ENCODE peak calls at places on chromosomes 5 and 9, in five cellular contexts. One of them, this sample, is unnamed.

GRCh38 chr5:60649288-60649917 is 50.6 kb downstream of the DEPDC1B start:
- DNase-seq in AG04450: peak
- DNase-seq in psoas muscle: no peak
- DNase-seq in A549: peak
- DNase-seq in HL-60: peak
- DNase-seq in this sample: no peak

GRCh38 chr5:12095808-12096281 is 191.6 kb upstream of the CTNND2 start:
- DNase-seq in HL-60: no peak
- DNase-seq in A549: no peak
- DNase-seq in psoas muscle: no peak
- DNase-seq in AG04450: no peak
- DNase-seq in this sample: no peak

GRCh38 chr5:74608754-74609576 is 31.6 kb downstream of the ENC1 start:
- DNase-seq in HL-60: no peak
- DNase-seq in A549: no peak
- DNase-seq in psoas muscle: no peak
- DNase-seq in AG04450: no peak
- DNase-seq in this sample: no peak

GRCh38 chr9:70510157-70510770 is 95.8 kb upstream of the KLF9 start:
- DNase-seq in psoas muscle: peak
- DNase-seq in HL-60: no peak
- DNase-seq in A549: peak
- DNase-seq in AG04450: no peak
- DNase-seq in this sample: no peak

GRCh38 chr9:4555251-4555650 is 65.0 kb downstream of the SLC1A1 start:
- DNase-seq in HL-60: no peak
- DNase-seq in psoas muscle: no peak
- DNase-seq in AG04450: no peak
- DNase-seq in A549: no peak
- DNase-seq in this sample: no peak

GRCh38 chr5:20157089-20157488 is 169.1 kb upstream of the CDH18 start:
- DNase-seq in HL-60: no peak
- DNase-seq in A549: no peak
- DNase-seq in psoas muscle: no peak
- DNase-seq in AG04450: no peak
- DNase-seq in this sample: no peak

GRCh38 chr5:157471709-157472108 is 11.7 kb downstream of the NIPAL4 start:
- DNase-seq in HL-60: no peak
- DNase-seq in AG04450: no peak
- DNase-seq in psoas muscle: no peak
- DNase-seq in A549: peak
- DNase-seq in this sample: no peak

GRCh38 chr5:61614606-61615005 is 282.5 kb downstream of the ZSWIM6 start:
- DNase-seq in HL-60: no peak
- DNase-seq in psoas muscle: no peak
- DNase-seq in A549: no peak
- DNase-seq in AG04450: no peak
- DNase-seq in this sample: no peak

GRCh38 chr9:2144619-2145018 is 129.5 kb downstream of the SMARCA2 start:
- DNase-seq in A549: no peak
- DNase-seq in AG04450: no peak
- DNase-seq in psoas muscle: no peak
- DNase-seq in HL-60: no peak
- DNase-seq in this sample: no peak

DNA sequence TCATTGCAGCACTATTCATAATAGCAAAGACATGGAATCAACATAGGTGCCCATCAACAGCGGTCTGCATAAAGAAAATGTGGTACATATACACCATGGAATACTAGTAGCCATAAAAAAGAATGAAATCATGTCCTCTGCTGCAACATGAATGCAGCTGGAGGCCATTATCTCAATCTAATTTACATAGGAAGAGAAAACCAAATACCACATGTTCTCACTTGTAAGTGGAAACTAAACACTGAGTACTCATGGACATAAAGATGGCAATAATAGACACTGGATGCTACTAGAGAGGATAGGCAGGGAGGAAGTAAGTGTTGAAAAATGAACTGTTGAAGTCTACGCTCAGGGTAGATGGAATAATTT is 203.9 kb upstream of the CDH9 start:
- DNase-seq in AG04450: no peak
- DNase-seq in A549: no peak
- DNase-seq in HL-60: no peak
- DNase-seq in psoas muscle: no peak
- DNase-seq in this sample: no peak
- H3K4me3 ChIP-seq in AG04450: no peak
- H3K4me3 ChIP-seq in A549: no peak
- H3K4me3 ChIP-seq in HL-60: no peak
- H3K4me3 ChIP-seq in psoas muscle: no peak
- H3K4me3 ChIP-seq in this sample: no peak

GRCh38 chr9:92607773-92608172 is 62.2 kb downstream of the IPPK start:
- DNase-seq in A549: no peak
- DNase-seq in AG04450: peak
- DNase-seq in HL-60: no peak
- DNase-seq in psoas muscle: no peak
- DNase-seq in this sample: peak
- H3K4me3 ChIP-seq in A549: no peak
- H3K4me3 ChIP-seq in AG04450: no peak
- H3K4me3 ChIP-seq in HL-60: no peak
- H3K4me3 ChIP-seq in psoas muscle: no peak
- H3K4me3 ChIP-seq in this sample: no peak

GRCh38 chr9:137666505-137666809 is 47.7 kb downstream of the EHMT1 start:
- DNase-seq in A549: no peak
- DNase-seq in HL-60: no peak
- DNase-seq in psoas muscle: no peak
- DNase-seq in AG04450: no peak
- DNase-seq in this sample: no peak
- H3K4me3 ChIP-seq in A549: no peak
- H3K4me3 ChIP-seq in HL-60: no peak
- H3K4me3 ChIP-seq in psoas muscle: no peak
- H3K4me3 ChIP-seq in AG04450: no peak
- H3K4me3 ChIP-seq in this sample: no peak

DNA sequence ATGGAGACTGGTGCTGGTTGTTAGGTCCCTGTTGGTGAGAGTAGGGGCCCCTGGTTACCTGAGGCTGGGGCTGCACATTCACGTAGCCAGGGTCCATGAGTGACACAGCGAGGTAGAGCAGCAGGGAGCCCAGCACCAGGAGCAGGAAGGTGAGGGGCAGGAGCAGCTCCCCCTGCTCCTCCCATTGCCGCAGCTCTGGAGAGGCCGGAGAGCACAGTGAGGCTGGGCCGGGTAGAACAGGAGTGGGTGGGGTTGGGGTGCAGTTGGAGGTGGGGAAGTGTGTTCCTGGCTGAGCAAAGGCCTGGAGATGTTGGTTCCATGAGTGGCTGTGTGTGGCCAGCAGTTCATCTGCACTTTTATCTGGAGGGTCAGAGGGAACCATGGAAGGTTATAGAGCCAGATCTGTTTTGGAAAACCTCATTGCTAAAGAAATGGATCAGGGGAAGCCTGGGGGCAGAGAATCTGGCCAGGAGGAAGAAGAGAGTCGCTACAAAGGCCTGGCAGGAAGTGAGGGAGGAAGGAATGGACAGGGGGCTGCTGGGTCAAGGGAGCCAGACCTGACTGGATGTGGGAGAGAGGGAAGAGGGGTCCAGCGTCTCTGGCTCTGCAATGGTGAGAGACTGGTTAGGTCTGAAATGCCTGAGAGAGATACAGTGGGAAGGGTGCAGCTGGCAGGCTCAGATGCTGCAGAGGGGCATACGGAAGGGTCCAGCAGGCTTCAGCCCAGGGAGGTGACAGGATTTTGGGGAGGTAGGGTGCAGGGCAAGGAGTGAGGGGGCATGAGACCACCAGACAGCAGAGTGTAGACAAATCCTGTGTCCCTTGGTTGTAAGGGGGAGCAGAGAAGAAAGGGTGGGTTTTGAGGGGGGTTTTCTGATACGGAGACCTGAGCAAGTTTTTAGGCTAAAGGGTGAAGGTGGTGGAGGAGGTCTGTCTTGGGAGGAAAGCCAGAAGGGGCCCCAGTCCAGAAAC is 1.3 kb downstream of the ZDHHC12 start:
- DNase-seq in psoas muscle: no peak
- DNase-seq in HL-60: no peak
- DNase-seq in AG04450: no peak
- DNase-seq in A549: no peak
- DNase-seq in this sample: no peak
- H3K4me3 ChIP-seq in psoas muscle: no peak
- H3K4me3 ChIP-seq in HL-60: peak
- H3K4me3 ChIP-seq in AG04450: no peak
- H3K4me3 ChIP-seq in A549: peak
- H3K4me3 ChIP-seq in this sample: no peak

GRCh38 chr5:68240771-68241170 is 25.2 kb downstream of the PIK3R1 start:
- DNase-seq in HL-60: no peak
- DNase-seq in A549: no peak
- DNase-seq in AG04450: no peak
- DNase-seq in psoas muscle: no peak
- DNase-seq in this sample: no peak
- H3K4me3 ChIP-seq in HL-60: no peak
- H3K4me3 ChIP-seq in A549: no peak
- H3K4me3 ChIP-seq in AG04450: no peak
- H3K4me3 ChIP-seq in psoas muscle: no peak
- H3K4me3 ChIP-seq in this sample: no peak

DNA sequence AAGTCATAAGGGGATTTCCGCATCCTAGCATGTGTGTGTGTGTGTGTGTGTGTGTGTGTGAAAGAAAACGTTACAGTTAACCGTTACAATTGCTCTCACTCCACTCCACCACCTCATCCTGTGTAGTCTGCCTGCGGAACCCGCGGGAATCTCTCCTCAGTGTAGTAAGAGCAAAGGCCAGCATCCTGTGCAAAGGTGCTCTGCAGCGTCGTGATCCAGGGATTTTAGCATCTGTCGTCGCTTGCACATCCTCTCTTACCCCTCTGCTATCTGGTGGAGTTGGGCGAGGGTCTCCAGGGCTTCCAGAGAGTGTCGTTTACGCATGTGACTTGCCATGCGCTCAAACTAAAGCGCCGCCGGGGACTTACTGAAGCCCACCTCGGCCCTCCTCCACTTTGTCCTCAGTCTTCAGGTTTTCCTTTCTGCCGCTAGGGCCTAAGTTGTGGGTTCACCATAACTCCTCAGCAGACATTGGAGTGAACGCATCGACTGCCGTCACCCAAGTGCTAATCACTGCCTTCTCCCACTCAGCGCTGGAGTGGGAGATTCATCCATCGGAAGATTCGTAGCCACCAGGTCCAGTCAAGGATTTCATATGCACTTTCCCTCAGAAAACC is 3.9 kb downstream of the CDKN2B start:
- DNase-seq in A549: no peak
- DNase-seq in HL-60: no peak
- DNase-seq in psoas muscle: no peak
- DNase-seq in AG04450: no peak
- DNase-seq in this sample: no peak
- H3K4me3 ChIP-seq in A549: no peak
- H3K4me3 ChIP-seq in HL-60: no peak
- H3K4me3 ChIP-seq in psoas muscle: no peak
- H3K4me3 ChIP-seq in AG04450: peak
- H3K4me3 ChIP-seq in this sample: peak

GRCh38 chr5:147451125-147451524 is 58.7 kb downstream of the DPYSL3 start:
- DNase-seq in HL-60: no peak
- DNase-seq in A549: no peak
- DNase-seq in psoas muscle: no peak
- DNase-seq in AG04450: no peak
- DNase-seq in this sample: no peak

GRCh38 chr5:147453901-147454814 is 55.7 kb downstream of the DPYSL3 start:
- DNase-seq in HL-60: peak
- DNase-seq in A549: peak
- DNase-seq in psoas muscle: peak
- DNase-seq in AG04450: peak
- DNase-seq in this sample: no peak

GRCh38 chr5:147450596-147450995 is 59.3 kb downstream of the DPYSL3 start:
- DNase-seq in A549: no peak
- DNase-seq in HL-60: no peak
- DNase-seq in AG04450: no peak
- DNase-seq in psoas muscle: no peak
- DNase-seq in this sample: no peak

GRCh38 chr5:147455321-147455720 is 54.5 kb downstream of the DPYSL3 start:
- DNase-seq in HL-60: no peak
- DNase-seq in A549: no peak
- DNase-seq in psoas muscle: no peak
- DNase-seq in AG04450: no peak
- DNase-seq in this sample: no peak

GRCh38 chr5:147452137-147452838 is 57.6 kb downstream of the DPYSL3 start:
- DNase-seq in AG04450: no peak
- DNase-seq in psoas muscle: no peak
- DNase-seq in A549: no peak
- DNase-seq in HL-60: no peak
- DNase-seq in this sample: no peak
- H3K4me3 ChIP-seq in AG04450: peak
- H3K4me3 ChIP-seq in psoas muscle: peak
- H3K4me3 ChIP-seq in A549: no peak
- H3K4me3 ChIP-seq in HL-60: no peak
- H3K4me3 ChIP-seq in this sample: peak

DNA sequence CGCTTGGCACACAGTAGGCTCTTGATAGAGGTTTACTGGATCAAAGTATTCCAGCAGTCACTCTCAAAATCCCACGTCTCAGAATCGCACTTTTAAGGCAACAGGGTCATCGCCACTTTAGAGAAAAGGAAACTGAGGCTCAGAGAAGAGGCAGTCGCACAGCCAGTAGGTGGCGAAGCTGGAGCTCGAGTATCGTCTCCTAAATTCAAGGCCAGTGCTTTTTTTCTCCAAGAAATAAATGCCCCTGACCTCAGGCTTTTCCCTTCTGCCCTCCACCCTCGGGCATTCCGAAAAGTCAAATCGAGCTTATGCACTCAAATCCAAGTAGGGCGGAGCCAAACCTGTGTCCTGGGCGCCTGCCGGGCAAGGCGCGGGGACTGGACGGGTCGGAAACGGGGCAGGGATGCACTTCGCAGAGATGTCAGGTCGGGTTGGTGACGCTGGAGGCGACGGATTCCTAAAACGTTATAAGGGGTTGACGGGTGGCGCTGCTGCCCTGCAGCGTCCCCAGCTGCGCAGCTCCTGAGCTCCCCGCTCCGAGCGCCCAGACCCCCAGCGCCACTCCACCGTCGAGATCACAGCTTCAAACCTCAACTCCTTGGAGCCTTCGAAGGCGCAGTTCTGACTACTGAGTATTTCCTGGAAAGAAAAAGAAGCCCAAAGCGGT is 4.7 kb upstream of the FOXB2 start:
- DNase-seq in A549: no peak
- DNase-seq in psoas muscle: no peak
- DNase-seq in HL-60: no peak
- DNase-seq in AG04450: no peak
- DNase-seq in this sample: no peak
- H3K4me3 ChIP-seq in A549: peak
- H3K4me3 ChIP-seq in psoas muscle: no peak
- H3K4me3 ChIP-seq in HL-60: no peak
- H3K4me3 ChIP-seq in AG04450: no peak
- H3K4me3 ChIP-seq in this sample: no peak

This sample was measured in AG04449.